ENCODE peak calls at places on chromosomes 2 and 18, in eight cellular contexts. Q is MM.1S, D is skeletal muscle cell, O is cardiac muscle cell, S is transverse colon, C is heart right ventricle, A is left lung, K is psoas muscle. X is an unnamed sample.

GRCh38 chr2:80858955-80859354 is 554.4 kb upstream of the LRRTM1 start:
- DNase-seq in C (no peak), S (no peak), A (no peak), D (no peak), O (no peak), Q (no peak), K (no peak), X (no peak)

GRCh38 chr18:66316708-66317107 is 287.2 kb downstream of the CDH19 start:
- DNase-seq in S (no peak), D (no peak), O (no peak), C (no peak), K (no peak), A (no peak), Q (no peak), X (no peak)

GRCh38 chr2:40256649-40257048 is 195.2 kb downstream of the SLC8A1 start:
- DNase-seq in D (no peak), K (no peak), O (no peak), A (no peak), S (no peak), C (no peak), Q (no peak), X (peak; percentile 31)

GRCh38 chr2:37827911-37828411 is 97.1 kb upstream of the RMDN2 start:
- DNase-seq in D (peak; percentile 61), Q (no peak), C (no peak), K (no peak), O (peak; percentile 82), S (no peak), A (no peak), X (peak; percentile 90)

GRCh38 chr2:185142677-185143076 is 544.3 kb downstream of the ZNF804A start:
- DNase-seq in K (no peak), A (no peak), O (no peak), S (no peak), D (no peak), C (no peak), Q (no peak), X (no peak)

GRCh38 chr2:75310915-75311314 is 111.6 kb upstream of the TACR1 start:
- DNase-seq in Q (peak; percentile 76), S (no peak), O (no peak), K (no peak), D (no peak), A (no peak), C (no peak), X (peak; percentile 45)

GRCh38 chr2:36526216-36526615 is 71.8 kb downstream of the FEZ2 start:
- DNase-seq in O (no peak), S (no peak), A (no peak), C (no peak), K (no peak), Q (no peak), D (no peak), X (peak; percentile 36)

GRCh38 chr2:196259507-196260481 is 88.4 kb upstream of the STK17B start:
- DNase-seq in A (no peak), Q (no peak), C (no peak), S (no peak), O (peak; percentile 28), K (no peak), D (no peak), X (peak; percentile 71)

GRCh38 chr2:182404102-182404501 is 22.7 kb downstream of the PDE1A start:
- DNase-seq in S (no peak), C (no peak), D (no peak), Q (no peak), K (no peak), O (no peak), A (no peak), X (no peak)

GRCh38 chr18:37639846-37640245 is 74.2 kb upstream of the CELF4 start:
- DNase-seq in D (no peak), K (no peak), C (no peak), Q (no peak), S (no peak), O (no peak), A (no peak), X (no peak)

GRCh38 chr2:168573128-168573903 is 117.2 kb downstream of the CERS6 start:
- DNase-seq in Q (no peak), C (no peak), K (no peak), D (peak; percentile 72), O (no peak), A (no peak), S (no peak), X (peak; percentile 47)

GRCh38 chr2:55861733-55862132 is 61.8 kb downstream of the EFEMP1 start:
- DNase-seq in A (no peak), D (no peak), S (no peak), O (no peak), Q (no peak), C (no peak), K (no peak), X (peak; percentile 35)

GRCh38 chr18:56728741-56729140 is 77.6 kb downstream of the WDR7 start:
- DNase-seq in Q (no peak), D (no peak), A (no peak), C (no peak), O (no peak), K (no peak), S (no peak), X (no peak)

GRCh38 chr2:31331156-31331555 is 83.4 kb downstream of the XDH start:
- DNase-seq in S (no peak), C (no peak), A (no peak), Q (no peak), D (no peak), O (no peak), K (no peak), X (no peak)

GRCh38 chr2:242034138-242034537 is 164.6 kb downstream of the RTP5 start:
- DNase-seq in A (no peak), Q (no peak), O (no peak), C (no peak), K (no peak), S (no peak), D (no peak), X (no peak)

GRCh38 chr2:13652531-13653313 is 936.0 kb downstream of the TRIB2 start:
- DNase-seq in C (no peak), D (peak; percentile 77), K (no peak), A (no peak), Q (peak; percentile 52), S (no peak), O (no peak), X (peak; percentile 30)

GRCh38 chr2:13660231-13660630 is 943.5 kb downstream of the TRIB2 start:
- DNase-seq in Q (no peak), O (no peak), C (no peak), A (no peak), K (no peak), S (no peak), D (no peak), X (no peak)

GRCh38 chr2:13650586-13651180 is 933.9 kb downstream of the TRIB2 start:
- DNase-seq in C (no peak), O (no peak), S (no peak), Q (peak; percentile 24), K (no peak), D (no peak), A (no peak), X (peak; percentile 11)

GRCh38 chr2:13651684-13652131 is 935.0 kb downstream of the TRIB2 start:
- DNase-seq in O (no peak), Q (peak; percentile 83), A (no peak), C (no peak), S (no peak), D (no peak), K (no peak), X (no peak)

GRCh38 chr2:13654416-13654815 is 937.7 kb downstream of the TRIB2 start:
- DNase-seq in O (no peak), C (no peak), Q (no peak), K (no peak), S (no peak), A (no peak), D (no peak), X (no peak)
- H3K4me3 ChIP-seq in O (no peak overlapping the region), C (no peak overlapping the region), Q (no peak overlapping the region), K (no peak overlapping the region), S (no peak overlapping the region), A (no peak overlapping the region), D (no peak overlapping the region), X (no peak overlapping the region)

GRCh38 chr18:77165489-77166415 is 33.2 kb upstream of the MBP start:
- DNase-seq in K (peak; percentile 84), A (no peak), O (no peak), C (peak; percentile 52), S (no peak), Q (no peak), D (peak; percentile 32), X (peak; percentile 82)

GRCh38 chr18:77164762-77165485 is 32.3 kb upstream of the MBP start:
- DNase-seq in Q (no peak), K (no peak), O (no peak), D (no peak), S (no peak), A (no peak), C (no peak), X (no peak)

GRCh38 chr18:77166523-77166922 is 33.9 kb upstream of the MBP start:
- DNase-seq in C (no peak), S (no peak), A (no peak), Q (no peak), O (no peak), D (no peak), K (no peak), X (no peak)

GRCh38 chr18:77168666-77169358 is 36.2 kb upstream of the MBP start:
- DNase-seq in C (no peak), Q (no peak), O (no peak), S (no peak), A (no peak), D (no peak), K (no peak), X (no peak)

GRCh38 chr18:77167276-77167675 is 34.7 kb upstream of the MBP start:
- DNase-seq in Q (no peak), K (no peak), D (no peak), C (no peak), S (no peak), O (no peak), A (no peak), X (peak; percentile 47)
- H3K4me3 ChIP-seq in Q (no peak overlapping the region), K (no peak overlapping the region), D (no peak overlapping the region), C (no peak overlapping the region), S (no peak overlapping the region), O (no peak overlapping the region), A (no peak overlapping the region), X (no peak overlapping the region)

GRCh38 chr18:49813071-49813320 is 337 bp downstream of the ACAA2 start:
- DNase-seq in S (peak; percentile 43), Q (peak; percentile 60), D (no peak), A (peak; percentile 46), O (peak; percentile 56), K (peak; percentile 37), C (peak; percentile 45), X (peak; percentile 58)

GRCh38 chr18:49814147-49814499 is 790 bp upstream of the ACAA2 start:
- DNase-seq in O (peak; percentile 75), D (peak; percentile 48), K (peak; percentile 75), Q (peak; percentile 41), A (peak; percentile 65), S (peak; percentile 63), C (no peak), X (peak; percentile 47)

GRCh38 chr18:49813321-49814146 is at the start of gene ACAA2:
- DNase-seq in K (peak; percentile 90), Q (peak; percentile 78), S (peak; percentile 93), O (peak; percentile 80), C (peak; percentile 92), D (peak; percentile 57), A (peak; percentile 92), X (peak; percentile 89)

GRCh38 chr18:49812321-49813070 is 837 bp downstream of the ACAA2 start:
- DNase-seq in D (no peak), S (no peak), O (no peak), K (no peak), A (no peak), Q (no peak), C (no peak), X (no peak)

GRCh38 chr18:49811151-49811938 is 2.0 kb downstream of the ACAA2 start:
- DNase-seq in Q (no peak), D (no peak), A (no peak), C (no peak), K (no peak), S (peak; percentile 22), O (no peak), X (no peak)
- H3K4me3 ChIP-seq in Q (no peak overlapping the region), D (no peak overlapping the region), A (no peak overlapping the region), C (no peak overlapping the region), K (peak overlapping the region; percentile 85), S (no peak overlapping the region), O (no peak overlapping the region), X (no peak overlapping the region)

GRCh38 chr18:2569338-2570207 is 1.7 kb downstream of the METTL4 start:
- DNase-seq in C (no peak), K (no peak), O (no peak), Q (no peak), D (no peak), S (no peak), A (no peak), X (no peak)
- H3K4me3 ChIP-seq in C (no peak overlapping the region), K (peak overlapping the region; percentile 81), O (no peak overlapping the region), Q (peak overlapping the region; percentile 87), D (peak overlapping the region; percentile 74), S (no peak overlapping the region), A (no peak overlapping the region), X (peak overlapping the region; percentile 84)

X was measured in foreskin fibroblast.